ENCODE peak calls at places on chromosomes 3 and 15, in seven cellular contexts. Q is HS-27A, F is mucosa of gallbladder, Z is Panc1, O is AG08396, N is amniotic stem cell, U is NCI-H2029. X is an unnamed sample.

GRCh38 chr3:184443364-184443763 is 63.5 kb downstream of the CHRD start:
- DNase-seq in Q (no peak), F (no peak), Z (no peak), O (no peak), N (no peak), U (no peak), X (no peak)

GRCh38 chr3:67044295-67044694 is 46.2 kb downstream of the KBTBD8 start:
- DNase-seq in Q (peak), F (no peak), Z (no peak), O (peak), N (no peak), U (no peak), X (no peak)

GRCh38 chr3:123084738-123085237 is 18.0 kb downstream of the PDIA5 start:
- DNase-seq in Q (no peak), F (no peak), Z (no peak), O (no peak), N (no peak), U (no peak), X (no peak)

GRCh38 chr3:46186856-46187700 is 21.0 kb downstream of the CCR1 start:
- DNase-seq in Q (no peak), F (no peak), Z (no peak), O (no peak), N (no peak), U (no peak), X (no peak)

GRCh38 chr15:89356634-89357298 is 22.1 kb upstream of the POLG start:
- DNase-seq in Q (no peak), F (no peak), Z (no peak), O (no peak), N (no peak), U (no peak), X (peak)

GRCh38 chr15:40072216-40072990 is 33.4 kb upstream of the SRP14 start:
- DNase-seq in Q (no peak), F (no peak), Z (no peak), O (no peak), N (no peak), U (no peak), X (no peak)

GRCh38 chr3:194397757-194398312 is 1.2 kb downstream of the GP5 start:
- DNase-seq in Q (no peak), F (no peak), Z (no peak), O (no peak), N (no peak), U (no peak), X (no peak)

GRCh38 chr3:172856766-172857742 is 106.5 kb downstream of the ECT2 start:
- DNase-seq in Q (no peak), F (peak), Z (no peak), O (no peak), N (no peak), U (no peak), X (no peak)

GRCh38 chr15:74035121-74035829 is 40.8 kb downstream of the PML start:
- DNase-seq in Q (no peak), F (no peak), Z (no peak), O (peak), N (no peak), U (no peak), X (no peak)

GRCh38 chr3:56491566-56491965 is 23.3 kb upstream of the ERC2 start:
- DNase-seq in Q (no peak), F (no peak), Z (no peak), O (no peak), N (no peak), U (no peak), X (no peak)

GRCh38 chr3:101861978-101862421 is 12.7 kb downstream of the NFKBIZ start:
- DNase-seq in Q (no peak), F (no peak), Z (no peak), O (no peak), N (no peak), U (no peak), X (no peak)

GRCh38 chr3:114756506-114757279 is 390.4 kb downstream of the ZBTB20 start:
- DNase-seq in Q (no peak), F (no peak), Z (no peak), O (peak), N (no peak), U (no peak), X (no peak)

GRCh38 chr3:111803123-111803593 is 55.9 kb upstream of the PHLDB2 start:
- DNase-seq in Q (peak), F (peak), Z (no peak), O (peak), N (peak), U (no peak), X (no peak)

X was measured in COLO829.